ENCODE peak calls at places on chromosomes 13 and 19, in four cellular contexts. N, W, K and G are unnamed samples. For H3K4me1 and H3K9me3, the result is how much of the 10 kb centered on the place peaks cover.

GRCh38 chr19:5136060-5136855 is 167.3 kb downstream of the KDM4B start:
- DNase-seq in N (no peak), W (no peak), K (no peak), G (no peak)

GRCh38 chr13:81104316-81104715 is 763.4 kb upstream of the SPRY2 start:
- DNase-seq in K (no peak), W (no peak), N (no peak), G (no peak)

GRCh38 chr19:6593651-6594416 is 2.9 kb upstream of the CD70 start:
- DNase-seq in N (no peak), W (no peak), K (no peak), G (no peak)

GRCh38 chr13:39676315-39676876 is 20.9 kb downstream of the COG6 start:
- DNase-seq in W (no peak), N (peak), K (no peak), G (no peak)

GRCh38 chr19:38717051-38717450 is 27.2 kb downstream of the CAPN12 start:
- DNase-seq in K (no peak), N (no peak), W (no peak), G (no peak)

GRCh38 chr13:27008733-27009132 is 162.9 kb downstream of the USP12 start:
- DNase-seq in N (no peak), K (no peak), W (no peak), G (no peak)

GRCh38 chr19:48061401-48062344 is 17.8 kb upstream of the CABP5 start:
- DNase-seq in K (peak), N (no peak), W (no peak), G (no peak)

GRCh38 chr13:23799945-23800344 is 89.3 kb downstream of the MIPEP start:
- DNase-seq in N (peak), K (no peak), W (no peak), G (no peak)

GRCh38 chr13:69477451-69477850 is 630.2 kb upstream of the ATXN8OS start:
- DNase-seq in N (no peak), K (no peak), W (no peak), G (no peak)

GRCh38 chr19:50708179-50708879 is 11.3 kb downstream of the SHANK1 start:
- DNase-seq in K (no peak), N (no peak), W (no peak), G (no peak)

GRCh38 chr13:79056706-79057105 is 349.3 kb downstream of the RBM26 start:
- DNase-seq in N (no peak), K (peak), W (no peak), G (no peak)

GRCh38 chr13:39895254-39895653 is 239.8 kb downstream of the COG6 start:
- DNase-seq in W (no peak), N (no peak), K (no peak), G (no peak)

GRCh38 chr13:106143392-106143791 is 392.1 kb downstream of the EFNB2 start:
- DNase-seq in N (no peak), K (no peak), W (no peak), G (no peak)

GRCh38 chr19:54952591-54953344 is 5.4 kb upstream of the NLRP7 start:
- DNase-seq in K (peak), W (no peak), N (no peak), G (no peak)

GRCh38 chr13:48383384-48383783 is 29.5 kb downstream of the LPAR6 start:
- DNase-seq in W (no peak), N (no peak), K (no peak), G (no peak)

GRCh38 chr13:111557921-111558699 is 237.7 kb downstream of the TEX29 start:
- DNase-seq in W (no peak), N (no peak), K (no peak), G (no peak)

GRCh38 chr13:112733112-112733511 is 43.3 kb downstream of the ATP11A start:
- DNase-seq in W (no peak), N (no peak), K (peak), G (no peak)

GRCh38 chr13:45238945-45239795 is 38.3 kb upstream of the KCTD4 start:
- DNase-seq in W (no peak), N (no peak), K (no peak), G (no peak)

GRCh38 chr19:22532388-22533310 is 101.5 kb upstream of the ZNF492 start:
- DNase-seq in N (no peak), K (no peak), W (peak), G (peak)

GRCh38 chr13:69524459-69525155 is 583.0 kb upstream of the ATXN8OS start:
- DNase-seq in K (no peak), W (no peak), N (no peak), G (no peak)

GRCh38 chr13:113152894-113153809 is 5.3 kb upstream of the PROZ start:
- DNase-seq in N (no peak), K (peak), W (peak), G (peak)

GRCh38 chr13:30873519-30873918 is 32.6 kb upstream of the MEDAG start:
- DNase-seq in W (no peak), N (no peak), K (peak), G (no peak)

GRCh38 chr19:42172261-42172660 is 40.0 kb upstream of the POU2F2 start:
- DNase-seq in W (no peak), K (no peak), N (no peak), G (no peak)

GRCh38 chr13:80265348-80265747 is 75.6 kb downstream of the SPRY2 start:
- DNase-seq in W (no peak), K (no peak), N (peak), G (no peak)

GRCh38 chr19:50646074-50646807 is 3.0 kb upstream of the C19orf81 start:
- DNase-seq in N (no peak), K (no peak), W (no peak), G (no peak)

GRCh38 chr19:2311093-2311492 is 3.1 kb upstream of the LINGO3 start:
- DNase-seq in W (no peak), N (no peak), K (no peak), G (no peak)

GRCh38 chr19:16363133-16363851 is 38.7 kb downstream of the KLF2 start:
- DNase-seq in N (no peak), W (no peak), K (no peak), G (no peak)

GRCh38 chr19:16366056-16366432 is 41.4 kb downstream of the KLF2 start:
- DNase-seq in N (no peak), W (no peak), K (no peak), G (no peak)

GRCh38 chr19:16363852-16364230 is 39.2 kb downstream of the KLF2 start:
- DNase-seq in N (no peak), W (no peak), K (no peak), G (no peak)

GRCh38 chr19:16365300-16365996 is 40.8 kb downstream of the KLF2 start:
- DNase-seq in K (no peak), W (no peak), N (no peak), G (no peak)

DNA sequence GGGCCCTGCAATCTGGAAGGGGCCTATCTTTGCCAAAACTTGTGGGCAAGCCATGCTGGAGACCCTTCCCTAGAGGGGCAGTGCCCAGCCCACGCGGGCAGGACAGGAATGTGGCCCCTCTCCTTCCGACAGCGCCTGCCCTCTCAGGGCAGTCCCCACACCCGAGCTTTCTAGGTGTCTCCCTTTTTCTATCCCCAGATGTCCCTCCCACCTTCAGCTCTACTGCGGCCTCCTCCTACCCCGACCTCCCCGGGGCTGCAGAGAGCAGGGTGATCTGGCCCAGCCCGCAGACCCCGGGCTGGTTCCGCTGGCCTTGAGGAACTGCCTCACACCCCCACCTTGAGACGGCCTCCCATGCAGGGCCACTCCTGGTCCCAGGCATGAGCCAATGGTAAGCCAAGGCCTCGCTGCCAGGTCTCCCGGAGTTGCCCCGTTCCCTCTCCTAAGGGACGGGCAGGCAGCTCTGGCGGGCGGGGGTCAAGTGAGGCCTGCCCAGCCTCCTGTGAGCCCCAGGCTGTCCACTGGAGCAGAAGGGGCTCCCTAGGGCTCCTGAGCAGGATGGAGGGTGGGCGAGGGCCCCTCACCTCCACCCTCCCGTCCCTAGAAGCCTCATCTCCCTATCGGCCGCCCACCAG is 39.7 kb downstream of the KLF2 start:
- DNase-seq in N (no peak), W (no peak), K (no peak), G (no peak)
- H3K4me1 ChIP-seq in N (under half), W (under half), K (under half), G (under half)

GRCh38 chr19:36635342-36635741 is 30.2 kb downstream of the ZNF382 start:
- DNase-seq in W (no peak), K (no peak), N (no peak), G (no peak)

GRCh38 chr19:36638862-36639510 is 27.7 kb downstream of the ZNF461 start:
- DNase-seq in N (no peak), K (no peak), W (no peak), G (no peak)
- TF ChIP-seq CTCF in N (no peak), K (no peak), W (no peak), G (no peak)

GRCh38 chr19:57747472-57747807 is 825 bp downstream of the ZNF776 start:
- DNase-seq in W (no peak), N (no peak), K (no peak), G (no peak)

GRCh38 chr19:57746580-57747471 is at the start of gene ZNF776:
- DNase-seq in W (peak), K (peak), N (peak), G (peak)

DNA sequence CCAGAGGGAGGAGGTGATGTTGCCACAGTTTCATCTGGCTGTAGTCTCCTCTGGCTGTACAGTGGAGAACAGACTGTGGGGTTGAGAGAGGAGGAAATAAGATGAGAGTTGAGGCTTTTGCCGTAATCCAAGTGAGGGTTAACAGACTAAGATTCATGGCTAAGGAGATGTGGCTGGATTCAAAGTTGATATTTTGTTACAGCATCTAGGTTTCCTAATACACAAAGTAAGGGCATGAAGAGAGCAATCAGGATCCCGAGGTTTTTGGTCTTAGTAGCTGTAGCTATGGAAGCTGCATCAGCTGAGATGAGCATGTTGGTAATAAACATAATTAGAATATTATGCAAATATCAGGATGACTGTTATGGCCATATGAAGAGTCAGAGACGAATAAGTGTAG is 1.4 kb downstream of the ZNF776 start:
- DNase-seq in K (no peak), N (no peak), W (no peak), G (no peak)
- H3K9me3 ChIP-seq in K (under half), N (under half), W (half or more), G (half or more)

GRCh38 chr19:30690525-30690924 is 318.3 kb downstream of the ZNF536 start:
- DNase-seq in K (no peak), W (no peak), N (no peak), G (no peak)

GRCh38 chr19:30686911-30687566 is 314.9 kb downstream of the ZNF536 start:
- DNase-seq in K (peak), W (no peak), N (no peak), G (no peak)

GRCh38 chr19:30690935-30691505 is 318.8 kb downstream of the ZNF536 start:
- DNase-seq in K (peak), N (no peak), W (no peak), G (no peak)

GRCh38 chr19:30688696-30689095 is 316.5 kb downstream of the ZNF536 start:
- DNase-seq in K (no peak), N (no peak), W (no peak), G (no peak)

GRCh38 chr19:30689474-30689873 is 317.3 kb downstream of the ZNF536 start:
- DNase-seq in N (no peak), K (no peak), W (no peak), G (no peak)
- H3K4me1 ChIP-seq in N (under half), K (under half), W (under half), G (under half)

DNA sequence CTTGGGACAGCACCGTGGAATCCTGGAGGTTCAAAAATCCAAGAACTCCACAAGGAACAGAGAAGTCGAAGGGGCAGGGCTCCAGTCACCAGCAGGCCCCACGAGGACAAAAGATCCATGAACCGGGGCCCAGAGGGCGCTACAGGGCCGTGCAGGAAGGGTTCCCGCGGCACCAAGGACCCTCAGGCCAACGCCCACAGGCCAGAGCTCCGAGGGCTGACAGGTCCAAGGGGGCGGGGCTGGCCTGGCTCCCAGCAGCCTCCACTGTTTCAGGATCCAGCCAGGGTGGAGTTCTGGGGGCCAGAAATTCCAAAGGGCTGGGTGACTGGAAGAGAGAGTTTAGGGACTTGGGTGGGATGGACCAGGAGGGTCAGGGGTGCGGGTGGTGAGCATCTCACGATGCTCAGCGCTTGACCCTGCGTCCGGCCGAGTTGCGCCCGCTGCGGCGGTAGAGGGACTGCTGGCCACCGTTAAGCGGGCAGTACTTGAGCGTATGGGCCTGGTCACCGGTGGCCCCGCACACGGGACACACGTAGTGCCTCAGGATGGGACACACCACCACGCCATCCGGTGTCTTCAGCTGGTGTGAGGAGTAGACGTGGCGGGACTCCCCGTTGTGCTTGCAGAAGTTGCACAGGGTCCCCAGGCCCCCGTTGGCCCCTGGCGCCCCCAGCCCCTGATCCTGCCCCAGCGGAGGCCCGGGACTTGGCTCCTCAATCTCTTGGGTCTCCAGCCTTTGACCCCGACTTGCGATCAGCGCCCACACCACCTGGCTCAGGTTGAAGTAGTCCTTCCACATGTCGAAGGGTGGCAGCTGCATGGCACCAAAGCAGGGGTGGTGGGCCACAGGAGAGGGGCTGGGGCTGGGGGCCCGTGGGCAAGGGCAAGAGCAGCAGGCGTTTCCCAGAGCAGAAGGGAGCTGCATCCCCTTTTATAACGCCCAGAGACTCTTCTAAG is at the start of gene NANOS2:
- DNase-seq in W (no peak), N (no peak), K (peak), G (no peak)
- TF ChIP-seq CTCF in W (peak), N (no peak), K (peak), G (no peak)

DNA sequence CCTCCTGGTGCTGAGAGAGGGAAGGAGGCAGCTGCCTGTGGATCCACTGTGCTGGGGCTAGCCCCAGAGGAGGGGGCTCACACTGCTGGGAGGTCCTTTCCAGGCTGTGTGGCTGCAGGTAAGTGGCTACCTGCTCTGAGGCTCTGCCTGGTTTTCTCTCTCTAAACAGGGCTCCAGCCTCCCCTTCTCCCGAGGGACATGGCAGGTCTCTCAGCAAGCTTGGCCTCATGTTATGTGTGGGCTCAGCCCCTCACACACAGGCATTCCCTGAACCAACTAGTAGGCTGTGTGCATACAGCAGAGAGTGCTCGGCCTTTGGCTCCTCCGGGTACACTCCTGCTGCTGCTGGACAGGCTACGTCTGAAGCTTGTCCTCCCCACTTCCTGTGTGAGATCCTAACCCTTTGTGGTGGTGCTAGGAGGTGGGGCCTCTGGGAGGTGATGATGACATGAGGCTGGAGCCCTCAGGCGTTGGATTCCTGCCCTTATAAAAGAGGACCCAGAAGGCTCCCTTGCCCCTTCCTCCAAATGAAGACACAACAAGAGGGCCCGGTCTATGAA is 4.2 kb downstream of the ZNF835 start:
- DNase-seq in N (no peak), K (no peak), W (no peak), G (no peak)
- H3K9me3 ChIP-seq in N (under half), K (under half), W (under half), G (under half)

GRCh38 chr13:33277946-33278345 is 7.6 kb downstream of the STARD13 start:
- DNase-seq in W (no peak), K (no peak), N (no peak), G (no peak)

GRCh38 chr13:33279898-33280549 is 5.5 kb downstream of the STARD13 start:
- DNase-seq in N (no peak), K (no peak), W (no peak), G (no peak)

GRCh38 chr13:33280550-33280905 is 5.0 kb downstream of the STARD13 start:
- DNase-seq in K (no peak), W (no peak), N (no peak), G (no peak)

GRCh38 chr13:33278923-33279322 is 6.6 kb downstream of the STARD13 start:
- DNase-seq in N (no peak), K (no peak), W (no peak), G (no peak)

DNA sequence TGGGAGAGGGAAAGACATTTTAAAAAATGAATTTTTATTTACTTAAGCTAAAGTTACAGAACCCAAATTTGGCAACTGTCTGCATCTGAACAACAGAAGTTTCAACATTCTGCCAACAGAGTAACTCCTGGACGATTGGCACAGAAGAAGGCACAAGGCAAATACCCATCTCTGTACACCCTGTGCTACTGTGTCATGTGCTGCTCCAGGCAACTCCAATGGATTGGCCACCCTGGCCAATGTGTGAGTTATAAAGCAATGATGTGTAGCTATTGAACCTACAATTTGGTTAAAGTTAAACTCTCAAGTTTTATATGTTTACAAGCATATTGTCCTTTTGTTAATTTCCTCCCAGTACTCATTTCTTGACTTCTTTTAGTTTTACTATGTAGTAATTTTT is 6.1 kb downstream of the STARD13 start:
- DNase-seq in W (peak), N (no peak), K (no peak), G (no peak)
- H3K4me1 ChIP-seq in W (half or more), N (under half), K (under half), G (half or more)

GRCh38 chr19:32040246-32040645 is 305.2 kb upstream of the ZNF507 start:
- DNase-seq in N (no peak), K (no peak), W (no peak), G (no peak)

GRCh38 chr19:32039446-32039845 is 306.0 kb upstream of the ZNF507 start:
- DNase-seq in W (no peak), N (no peak), K (no peak), G (no peak)

GRCh38 chr19:32037998-32038732 is 307.2 kb upstream of the ZNF507 start:
- DNase-seq in W (no peak), K (no peak), N (no peak), G (no peak)

GRCh38 chr19:32041681-32042292 is 303.6 kb upstream of the ZNF507 start:
- DNase-seq in N (peak), W (peak), K (peak), G (no peak)
- TF ChIP-seq CTCF in N (peak), W (peak), K (peak), G (peak)

DNA sequence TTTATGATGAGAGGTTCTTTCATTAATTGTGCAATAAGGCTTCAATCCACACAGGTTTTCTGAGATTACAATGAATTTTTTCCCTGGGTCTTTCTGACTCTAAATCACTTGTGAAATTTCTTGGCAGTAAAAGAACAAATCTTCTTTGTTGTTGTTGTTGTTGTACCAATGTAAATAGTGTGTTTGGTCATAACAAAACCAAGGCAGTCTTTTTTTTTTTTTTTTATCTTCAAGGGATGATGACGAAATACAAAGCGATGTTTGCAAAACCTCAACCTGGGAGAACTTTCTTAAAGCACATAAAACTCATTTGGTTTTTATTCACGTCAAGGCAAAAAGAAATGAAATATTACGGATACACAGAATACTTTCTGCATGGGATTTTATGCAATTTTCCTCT is 462.1 kb downstream of the LIG4 start:
- DNase-seq in K (no peak), W (no peak), N (no peak), G (no peak)
- H3K9me3 ChIP-seq in K (under half), W (under half), N (under half), G (under half)